ENCODE peak calls at places on chromosomes 16 and 17, in nine cellular contexts. E is A549, U is PC-3, H is IMR-90, K is epithelial cell of esophagus, P is upper lobe of right lung, G is AG09309, V is lung, C is astrocyte of the spinal cord. S is an unnamed sample.

GRCh38 chr16:88779406-88780099 is 5.5 kb downstream of the PIEZO1 start:
- DNase-seq in K (no peak), G (no peak), E (no peak), H (no peak), C (no peak), V (no peak), U (no peak), P (no peak), S (no peak)

GRCh38 chr17:43591750-43592562 is 45.8 kb upstream of the ETV4 start:
- DNase-seq in K (peak; percentile 85), C (peak; percentile 62), P (no peak), V (peak; percentile 41), H (peak; percentile 92), G (no peak), E (no peak), U (peak; percentile 86), S (no peak)

GRCh38 chr16:67022531-67023214 is 6.3 kb upstream of the CBFB start:
- DNase-seq in U (peak; percentile 56), G (no peak), H (no peak), V (no peak), E (no peak), P (no peak), C (peak; percentile 14), K (no peak), S (no peak)

GRCh38 chr16:30185141-30185682 is 1.8 kb downstream of the CORO1A start:
- DNase-seq in C (no peak), K (no peak), P (peak; percentile 67), V (no peak), H (no peak), U (no peak), E (no peak), G (no peak), S (no peak)

GRCh38 chr16:86281435-86281834 is 228.9 kb upstream of the FOXF1 start:
- DNase-seq in G (no peak), K (no peak), C (no peak), U (no peak), H (no peak), P (no peak), V (no peak), E (no peak), S (no peak)

GRCh38 chr17:68749742-68750562 is 148.8 kb upstream of the FAM20A start:
- DNase-seq in C (no peak), G (no peak), E (no peak), P (no peak), K (no peak), H (no peak), V (peak; percentile 35), U (no peak), S (no peak)

GRCh38 chr16:18792836-18793433 is 2.8 kb upstream of the RPS15A start:
- DNase-seq in G (no peak), P (no peak), U (peak; percentile 35), C (no peak), E (no peak), H (no peak), K (peak; percentile 68), V (no peak), S (no peak)

GRCh38 chr17:71438631-71439146 is 682.1 kb upstream of the SOX9 start:
- DNase-seq in H (peak; percentile 98), E (peak; percentile 57), U (peak; percentile 97), P (no peak), K (peak; percentile 96), V (peak; percentile 45), G (peak; percentile 76), C (peak; percentile 96), S (no peak)

GRCh38 chr16:83744521-83744981 is 63.2 kb upstream of the HSBP1 start:
- DNase-seq in K (peak; percentile 13), H (peak; percentile 7), U (peak; percentile 12), G (no peak), C (no peak), P (peak; percentile 67), E (no peak), V (peak; percentile 38), S (no peak)

GRCh38 chr17:57954421-57955182 is 610 bp downstream of the CUEDC1 start:
- DNase-seq in G (no peak), C (peak; percentile 55), E (peak; percentile 90), K (peak; percentile 32), H (peak; percentile 46), U (peak; percentile 76), P (peak; percentile 82), V (peak; percentile 45), S (no peak)

GRCh38 chr16:10338426-10338825 is 47.4 kb upstream of the ATF7IP2 start:
- DNase-seq in U (no peak), E (no peak), H (no peak), V (no peak), K (no peak), G (no peak), P (peak; percentile 22), C (peak; percentile 7), S (no peak)

GRCh38 chr16:56610017-56610608 is 1.7 kb downstream of the MT2A start:
- DNase-seq in V (peak; percentile 58), E (peak; percentile 21), H (peak; percentile 97), U (peak; percentile 47), G (peak; percentile 85), P (peak; percentile 82), K (peak; percentile 93), C (peak; percentile 94), S (no peak)

GRCh38 chr16:17617021-17617420 is 146.3 kb upstream of the XYLT1 start:
- DNase-seq in P (no peak), G (no peak), H (no peak), U (no peak), C (no peak), K (no peak), E (no peak), V (no peak), S (no peak)

GRCh38 chr17:46193246-46193625 is at the start of gene KANSL1:
- DNase-seq in U (peak; percentile 92), P (peak; percentile 95), V (peak; percentile 92), H (peak; percentile 87), G (peak; percentile 83), C (peak; percentile 88), E (peak; percentile 99), K (peak; percentile 94), S (no peak)
- TF ChIP-seq CTCF in U (no peak), P (peak; percentile 36), V (peak; percentile 69), H (peak; percentile 87), G (peak; percentile 49), C (peak; percentile 56), E (peak; percentile 100), K (peak; percentile 40), S (no peak)

GRCh38 chr17:62689441-62690167 is 62.1 kb downstream of the MRC2 start:
- DNase-seq in U (no peak), P (no peak), V (no peak), H (no peak), G (no peak), K (no peak), C (no peak), E (no peak), S (no peak)

GRCh38 chr17:62687997-62688396 is 60.5 kb downstream of the MRC2 start:
- DNase-seq in P (no peak), V (no peak), U (no peak), G (no peak), E (no peak), C (no peak), H (no peak), K (no peak), S (no peak)

GRCh38 chr17:62692159-62692651 is 64.7 kb downstream of the MRC2 start:
- DNase-seq in P (no peak), G (no peak), H (no peak), E (no peak), V (no peak), U (no peak), C (no peak), K (no peak), S (no peak)

GRCh38 chr17:62688398-62689140 is 61.1 kb downstream of the MRC2 start:
- DNase-seq in C (no peak), H (no peak), U (no peak), E (no peak), P (no peak), K (no peak), V (no peak), G (no peak), S (no peak)

DNA sequence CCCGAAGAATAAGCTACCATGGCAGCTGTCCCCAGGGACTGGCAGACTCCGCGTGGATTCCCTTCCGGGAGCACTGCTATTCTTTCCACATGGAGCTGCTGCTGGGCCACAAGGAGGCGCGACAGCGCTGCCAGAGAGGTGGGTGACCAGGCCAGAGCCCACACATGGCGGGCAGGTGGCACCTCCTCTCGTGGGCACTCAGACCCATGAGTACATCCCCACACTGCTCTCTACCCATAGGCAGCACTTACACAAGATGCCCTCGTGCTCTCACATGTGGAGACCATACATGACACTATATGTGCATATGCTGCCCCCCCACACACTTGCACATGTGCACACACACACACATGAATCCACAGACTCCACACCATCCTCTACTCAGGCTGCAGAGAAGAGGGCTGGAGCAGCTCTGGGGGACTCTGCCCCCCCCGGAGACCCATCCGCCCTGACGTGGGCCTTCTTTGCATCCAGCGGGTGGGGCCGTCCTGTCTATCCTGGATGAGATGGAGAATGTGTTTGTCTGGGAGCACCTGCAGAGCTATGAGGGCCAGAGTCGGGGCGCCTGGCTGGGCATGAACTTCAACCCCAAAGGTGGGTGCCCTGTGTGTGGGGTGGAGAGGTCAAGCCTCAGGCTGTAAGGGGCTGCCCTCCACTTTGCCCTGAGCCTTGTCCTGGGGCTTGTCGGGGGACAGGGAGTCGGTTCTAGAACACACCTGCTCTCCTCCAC is 62.9 kb downstream of the MRC2 start:
- DNase-seq in C (no peak), K (no peak), H (no peak), P (no peak), V (no peak), U (no peak), G (no peak), E (no peak), S (no peak)
- TF ChIP-seq CTCF in C (no peak), K (no peak), H (peak; percentile 8), P (no peak), V (no peak), U (peak; percentile 48), G (no peak), E (peak; percentile 22), S (no peak)

GRCh38 chr17:28714281-28714680 is 2.6 kb upstream of the PROCA1 start:
- DNase-seq in P (no peak), K (no peak), C (no peak), G (no peak), U (no peak), V (no peak), E (no peak), H (no peak), S (no peak)
- TF ChIP-seq CTCF in P (no peak), K (no peak), C (no peak), G (no peak), U (peak; percentile 15), V (no peak), E (peak; percentile 33), H (peak; percentile 3), S (peak; percentile 16)

DNA sequence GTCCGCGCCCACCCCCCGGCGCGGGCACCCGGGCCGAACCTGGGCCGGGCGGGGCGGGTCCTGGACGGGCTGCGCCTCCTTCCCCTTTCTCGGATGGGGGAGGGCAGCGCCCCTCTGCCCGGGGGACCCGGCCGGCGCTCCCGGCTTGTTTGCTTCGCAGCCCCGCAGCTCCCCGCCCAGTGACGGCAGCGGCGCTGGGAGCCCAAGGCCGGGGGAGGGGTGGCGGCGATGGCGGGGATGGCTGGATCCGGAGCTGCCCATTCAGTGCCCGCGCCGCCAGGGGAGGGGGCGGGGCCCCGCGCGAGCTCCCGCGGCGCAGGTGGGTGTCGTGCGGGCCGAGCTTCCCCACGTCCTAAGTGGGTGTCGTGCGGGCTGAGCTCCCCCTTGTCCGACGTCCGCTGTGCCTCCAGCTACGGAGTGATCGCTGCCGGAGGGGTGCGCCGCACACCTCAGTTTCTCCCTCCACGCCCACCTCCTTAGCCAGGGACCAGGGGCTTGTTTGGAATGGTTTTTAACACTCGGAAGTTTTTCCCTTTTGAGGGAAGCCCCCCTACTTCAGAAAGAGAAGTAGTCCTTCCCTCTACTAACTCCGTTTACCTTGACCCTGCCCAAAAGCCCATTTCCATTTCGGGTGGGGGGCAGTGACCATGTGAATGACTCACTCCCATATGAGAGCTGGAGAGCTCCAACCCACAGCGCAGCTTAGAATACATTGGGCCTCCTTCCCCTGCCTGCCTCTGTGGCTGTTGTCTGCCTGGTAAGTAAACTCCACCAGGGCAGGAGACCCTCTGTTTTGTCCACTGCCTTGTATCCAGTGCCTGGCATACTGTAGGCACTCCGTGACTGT is 733 bp downstream of the SGSM2 start:
- DNase-seq in H (peak; percentile 44), U (peak; percentile 53), C (peak; percentile 59), V (peak; percentile 51), P (peak; percentile 87), G (no peak), E (peak; percentile 91), K (peak; percentile 65), S (no peak)
- TF ChIP-seq CTCF in H (no peak), U (no peak), C (peak; percentile 4), V (no peak), P (no peak), G (no peak), E (no peak), K (no peak), S (no peak)

S was measured in chondrocyte.